ENCODE peak calls at places on chromosome 6, in ten cellular contexts. Q is cardiac muscle cell, Z is uterus, X is colonic mucosa, Y is A549, S is GM06990, F is WTC11, C is HL-60, E is mucosa of descending colon, V is progenitor cell of endocrine pancreas. I is an unnamed sample.
A peak's percentile ranks its signal among the peaks of the same experiment; 100 is the strongest.

GRCh38 chr6:98016565-98016964 is 733.5 kb upstream of the MMS22L start:
- DNase-seq in Q (no peak), Z (no peak), X (no peak), Y (no peak), S (no peak), F (no peak), C (no peak), E (no peak), V (no peak), I (no peak)

GRCh38 chr6:153210083-153210482 is 79.0 kb upstream of the RGS17 start:
- DNase-seq in Q (no peak), Z (no peak), X (no peak), Y (no peak), S (no peak), F (no peak), C (no peak), E (no peak), V (no peak), I (no peak)

GRCh38 chr6:91240878-91241603 is 654.2 kb upstream of the MAP3K7 start:
- DNase-seq in Q (no peak), Z (no peak), X (no peak), Y (no peak), S (no peak), F (no peak), C (no peak), E (no peak), V (no peak), I (no peak)

GRCh38 chr6:128567029-128567428 is 46.6 kb upstream of the PTPRK start:
- DNase-seq in Q (no peak), Z (no peak), X (no peak), Y (peak; percentile 6), S (no peak), F (no peak), C (no peak), E (no peak), V (no peak), I (no peak)

GRCh38 chr6:5471044-5471443 is 209.7 kb downstream of the FARS2 start:
- DNase-seq in Q (peak; percentile 78), Z (no peak), X (peak; percentile 47), Y (peak; percentile 31), S (no peak), F (peak; percentile 72), C (peak; percentile 14), E (no peak), V (peak; percentile 40), I (no peak)

GRCh38 chr6:158056355-158056754 is 74.7 kb downstream of the SYNJ2 start:
- DNase-seq in Q (no peak), Z (no peak), X (no peak), Y (no peak), S (no peak), F (no peak), C (no peak), E (no peak), V (no peak), I (no peak)

GRCh38 chr6:20770776-20771175 is 236.5 kb downstream of the CDKAL1 start:
- DNase-seq in Q (no peak), Z (no peak), X (no peak), Y (peak; percentile 4), S (no peak), F (no peak), C (no peak), E (no peak), V (no peak), I (no peak)

GRCh38 chr6:69631552-69632346 is 165.1 kb downstream of the LMBRD1 start:
- DNase-seq in Q (no peak), Z (no peak), X (no peak), Y (no peak), S (peak; percentile 33), F (no peak), C (no peak), E (no peak), V (no peak), I (no peak)

GRCh38 chr6:45422541-45423110 is 44.9 kb upstream of the SUPT3H start:
- DNase-seq in Q (peak; percentile 36), Z (no peak), X (peak; percentile 26), Y (peak; percentile 25), S (no peak), F (peak; percentile 53), C (no peak), E (peak; percentile 79), V (peak; percentile 20), I (no peak)

GRCh38 chr6:84651583-84651982 is 112.8 kb downstream of the TBX18 start:
- DNase-seq in Q (no peak), Z (no peak), X (no peak), Y (no peak), S (no peak), F (no peak), C (no peak), E (no peak), V (no peak), I (no peak)

GRCh38 chr6:1396952-1397868 is 7.8 kb downstream of the FOXF2 start:
- DNase-seq in Q (peak; percentile 80), Z (peak; percentile 26), X (peak; percentile 67), Y (peak; percentile 66), S (peak; percentile 84), F (peak; percentile 80), C (peak; percentile 31), E (no peak), V (peak; percentile 69), I (peak; percentile 92)

GRCh38 chr6:146545608-146546007 is 2.0 kb downstream of the RAB32 start:
- DNase-seq in Q (no peak), Z (no peak), X (peak; percentile 22), Y (no peak), S (no peak), F (no peak), C (no peak), E (no peak), V (no peak), I (no peak)

GRCh38 chr6:11804706-11805105 is 26.1 kb upstream of the ADTRP start:
- DNase-seq in Q (no peak), Z (no peak), X (no peak), Y (no peak), S (no peak), F (no peak), C (no peak), E (no peak), V (no peak), I (no peak)
- TF ChIP-seq CTCF in Q (no peak), Z (no peak), X (no peak), Y (no peak), S (no peak), F (no peak), C (no peak), E (no peak), V (no peak), I (no peak)

GRCh38 chr6:169859978-169860703 is 108.7 kb downstream of the ERMARD start:
- DNase-seq in Q (no peak), Z (no peak), X (peak; percentile 12), Y (no peak), S (no peak), F (no peak), C (no peak), E (no peak), V (no peak), I (no peak)

GRCh38 chr6:169858935-169859351 is 107.5 kb downstream of the ERMARD start:
- DNase-seq in Q (no peak), Z (no peak), X (no peak), Y (no peak), S (no peak), F (no peak), C (no peak), E (no peak), V (no peak), I (no peak)

GRCh38 chr6:169859401-169859977 is 108.1 kb downstream of the ERMARD start:
- DNase-seq in Q (no peak), Z (no peak), X (no peak), Y (no peak), S (no peak), F (no peak), C (no peak), E (no peak), V (no peak), I (no peak)

GRCh38 chr6:169858293-169858934 is 107.0 kb downstream of the ERMARD start:
- DNase-seq in Q (no peak), Z (no peak), X (peak; percentile 12), Y (no peak), S (no peak), F (no peak), C (no peak), E (no peak), V (no peak), I (no peak)

GRCh38 chr6:169857343-169858292 is 106.2 kb downstream of the ERMARD start:
- DNase-seq in Q (no peak), Z (no peak), X (no peak), Y (no peak), S (no peak), F (no peak), C (no peak), E (no peak), V (no peak), I (no peak)
- TF ChIP-seq CTCF in Q (no peak), Z (no peak), X (no peak), Y (no peak), S (no peak), F (no peak), C (no peak), E (no peak), V (no peak), I (no peak)

DNA sequence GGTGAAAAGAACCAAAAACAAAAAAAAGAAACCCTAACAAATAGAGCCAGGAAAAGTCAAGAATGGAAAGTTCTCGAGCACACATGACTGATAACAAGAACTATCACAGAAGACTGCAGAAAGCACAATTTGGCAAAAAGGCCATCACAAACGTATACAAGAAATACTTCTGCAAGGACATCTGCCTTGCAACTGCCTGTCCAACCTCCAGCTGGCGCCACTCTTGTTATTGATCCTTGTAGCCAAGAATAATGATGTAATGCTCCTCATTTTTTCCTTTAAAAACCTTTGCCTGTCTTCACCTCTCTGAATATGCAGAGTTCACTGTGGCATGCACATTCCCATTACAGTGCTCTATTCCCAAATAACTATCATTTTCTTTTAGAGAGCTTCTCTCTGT is 87.9 kb upstream of the BMP5 start:
- DNase-seq in Q (peak; percentile 27), Z (no peak), X (no peak), Y (no peak), S (no peak), F (peak; percentile 35), C (no peak), E (no peak), V (no peak), I (no peak)
- TF ChIP-seq CTCF in Q (peak; percentile 34), Z (no peak), X (no peak), Y (no peak), S (peak; percentile 12), F (no peak), C (peak; percentile 4), E (no peak), V (peak; percentile 34), I (peak; percentile 31)

GRCh38 chr6:126016591-126016990 is 30.3 kb downstream of the TRMT11 start:
- DNase-seq in Q (no peak), Z (no peak), X (no peak), Y (no peak), S (no peak), F (no peak), C (no peak), E (no peak), V (no peak), I (no peak)

GRCh38 chr6:126015869-126016268 is 29.5 kb downstream of the TRMT11 start:
- DNase-seq in Q (no peak), Z (no peak), X (no peak), Y (peak; percentile 10), S (no peak), F (no peak), C (no peak), E (no peak), V (no peak), I (no peak)

GRCh38 chr6:126017668-126018067 is 31.3 kb downstream of the TRMT11 start:
- DNase-seq in Q (no peak), Z (no peak), X (no peak), Y (no peak), S (no peak), F (no peak), C (no peak), E (no peak), V (no peak), I (no peak)

GRCh38 chr6:126020305-126021050 is 34.1 kb downstream of the TRMT11 start:
- DNase-seq in Q (no peak), Z (no peak), X (no peak), Y (no peak), S (no peak), F (no peak), C (no peak), E (no peak), V (no peak), I (no peak)
- TF ChIP-seq CTCF in Q (no peak), Z (no peak), X (no peak), Y (no peak), S (no peak), F (no peak), C (no peak), E (no peak), V (no peak), I (no peak)

I was measured in AG09319.